ENCODE peak calls at places on chromosomes 13 and 19, in seven cellular contexts. One of them, this sample, is unnamed.

GRCh38 chr19:48713041-48713863 is 6.3 kb downstream of the MAMSTR start:
- DNase-seq in fibroblast of lung: peak
- DNase-seq in activated naive CD8-positive, alpha-beta T cell treated with anti-CD3 and anti-CD28 coated beads for 36 hours: no peak
- DNase-seq in HS-27A: no peak
- DNase-seq in uterus: no peak
- DNase-seq in M059J: no peak
- DNase-seq in EL: peak
- DNase-seq in this sample: peak

GRCh38 chr19:55686311-55687050 is 11.5 kb downstream of the EPN1 start:
- DNase-seq in fibroblast of lung: no peak
- DNase-seq in activated naive CD8-positive, alpha-beta T cell treated with anti-CD3 and anti-CD28 coated beads for 36 hours: no peak
- DNase-seq in HS-27A: no peak
- DNase-seq in uterus: no peak
- DNase-seq in M059J: no peak
- DNase-seq in EL: no peak
- DNase-seq in this sample: no peak

GRCh38 chr19:7460562-7460966 is 28.3 kb downstream of the PEX11G start:
- DNase-seq in fibroblast of lung: peak
- DNase-seq in activated naive CD8-positive, alpha-beta T cell treated with anti-CD3 and anti-CD28 coated beads for 36 hours: no peak
- DNase-seq in HS-27A: peak
- DNase-seq in uterus: no peak
- DNase-seq in M059J: peak
- DNase-seq in EL: peak
- DNase-seq in this sample: no peak

GRCh38 chr13:37690361-37690760 is 91.8 kb upstream of the POSTN start:
- DNase-seq in fibroblast of lung: no peak
- DNase-seq in activated naive CD8-positive, alpha-beta T cell treated with anti-CD3 and anti-CD28 coated beads for 36 hours: no peak
- DNase-seq in HS-27A: no peak
- DNase-seq in uterus: no peak
- DNase-seq in M059J: no peak
- DNase-seq in EL: no peak
- DNase-seq in this sample: no peak

GRCh38 chr13:64672751-64673150 is 2557.4 kb downstream of the PCDH9 start:
- DNase-seq in fibroblast of lung: no peak
- DNase-seq in activated naive CD8-positive, alpha-beta T cell treated with anti-CD3 and anti-CD28 coated beads for 36 hours: no peak
- DNase-seq in HS-27A: no peak
- DNase-seq in uterus: no peak
- DNase-seq in M059J: no peak
- DNase-seq in EL: no peak
- DNase-seq in this sample: no peak

GRCh38 chr19:7267792-7268736 is 26.1 kb downstream of the INSR start:
- DNase-seq in fibroblast of lung: no peak
- DNase-seq in activated naive CD8-positive, alpha-beta T cell treated with anti-CD3 and anti-CD28 coated beads for 36 hours: no peak
- DNase-seq in HS-27A: no peak
- DNase-seq in uterus: no peak
- DNase-seq in M059J: no peak
- DNase-seq in EL: no peak
- DNase-seq in this sample: no peak

GRCh38 chr13:114226088-114226487 is 8.6 kb upstream of the CDC16 start:
- DNase-seq in fibroblast of lung: no peak
- DNase-seq in activated naive CD8-positive, alpha-beta T cell treated with anti-CD3 and anti-CD28 coated beads for 36 hours: no peak
- DNase-seq in HS-27A: no peak
- DNase-seq in uterus: no peak
- DNase-seq in M059J: no peak
- DNase-seq in EL: no peak
- DNase-seq in this sample: no peak

GRCh38 chr19:31548941-31549340 is 199.7 kb upstream of the TSHZ3 start:
- DNase-seq in fibroblast of lung: peak
- DNase-seq in activated naive CD8-positive, alpha-beta T cell treated with anti-CD3 and anti-CD28 coated beads for 36 hours: no peak
- DNase-seq in HS-27A: peak
- DNase-seq in uterus: no peak
- DNase-seq in M059J: no peak
- DNase-seq in EL: peak
- DNase-seq in this sample: no peak

GRCh38 chr19:51692065-51692915 is 840 bp upstream of the SPACA6 start:
- DNase-seq in fibroblast of lung: no peak
- DNase-seq in activated naive CD8-positive, alpha-beta T cell treated with anti-CD3 and anti-CD28 coated beads for 36 hours: no peak
- DNase-seq in HS-27A: no peak
- DNase-seq in uterus: no peak
- DNase-seq in M059J: no peak
- DNase-seq in EL: no peak
- DNase-seq in this sample: peak

GRCh38 chr19:535017-535835 is 3.7 kb downstream of the CDC34 start:
- DNase-seq in fibroblast of lung: no peak
- DNase-seq in activated naive CD8-positive, alpha-beta T cell treated with anti-CD3 and anti-CD28 coated beads for 36 hours: no peak
- DNase-seq in HS-27A: no peak
- DNase-seq in uterus: no peak
- DNase-seq in M059J: peak
- DNase-seq in EL: no peak
- DNase-seq in this sample: no peak

GRCh38 chr19:14561832-14562351 is 10.0 kb downstream of the NDUFB7 start:
- DNase-seq in fibroblast of lung: peak
- DNase-seq in activated naive CD8-positive, alpha-beta T cell treated with anti-CD3 and anti-CD28 coated beads for 36 hours: no peak
- DNase-seq in HS-27A: no peak
- DNase-seq in uterus: no peak
- DNase-seq in M059J: peak
- DNase-seq in EL: no peak
- DNase-seq in this sample: peak

GRCh38 chr19:49513746-49514118 is 1.3 kb downstream of the FCGRT start:
- DNase-seq in fibroblast of lung: no peak
- DNase-seq in activated naive CD8-positive, alpha-beta T cell treated with anti-CD3 and anti-CD28 coated beads for 36 hours: no peak
- DNase-seq in HS-27A: no peak
- DNase-seq in uterus: no peak
- DNase-seq in M059J: no peak
- DNase-seq in EL: no peak
- DNase-seq in this sample: no peak

GRCh38 chr13:32080328-32080744 is 48.8 kb downstream of the FRY start:
- DNase-seq in fibroblast of lung: no peak
- DNase-seq in activated naive CD8-positive, alpha-beta T cell treated with anti-CD3 and anti-CD28 coated beads for 36 hours: no peak
- DNase-seq in HS-27A: no peak
- DNase-seq in uterus: no peak
- DNase-seq in M059J: no peak
- DNase-seq in EL: no peak
- DNase-seq in this sample: no peak

GRCh38 chr13:109330941-109331340 is 455.4 kb downstream of the IRS2 start:
- DNase-seq in fibroblast of lung: peak
- DNase-seq in activated naive CD8-positive, alpha-beta T cell treated with anti-CD3 and anti-CD28 coated beads for 36 hours: no peak
- DNase-seq in HS-27A: no peak
- DNase-seq in uterus: no peak
- DNase-seq in M059J: no peak
- DNase-seq in EL: peak
- DNase-seq in this sample: no peak

GRCh38 chr13:95224064-95224463 is 77.2 kb downstream of the ABCC4 start:
- DNase-seq in fibroblast of lung: no peak
- DNase-seq in activated naive CD8-positive, alpha-beta T cell treated with anti-CD3 and anti-CD28 coated beads for 36 hours: no peak
- DNase-seq in HS-27A: no peak
- DNase-seq in uterus: no peak
- DNase-seq in M059J: no peak
- DNase-seq in EL: no peak
- DNase-seq in this sample: no peak

GRCh38 chr13:59587030-59587429 is 576.7 kb downstream of the DIAPH3 start:
- DNase-seq in fibroblast of lung: no peak
- DNase-seq in activated naive CD8-positive, alpha-beta T cell treated with anti-CD3 and anti-CD28 coated beads for 36 hours: no peak
- DNase-seq in HS-27A: no peak
- DNase-seq in uterus: no peak
- DNase-seq in M059J: no peak
- DNase-seq in EL: no peak
- DNase-seq in this sample: no peak

GRCh38 chr19:2578391-2578826 is 102.5 kb downstream of the GADD45B start:
- DNase-seq in fibroblast of lung: peak
- DNase-seq in activated naive CD8-positive, alpha-beta T cell treated with anti-CD3 and anti-CD28 coated beads for 36 hours: no peak
- DNase-seq in HS-27A: peak
- DNase-seq in uterus: no peak
- DNase-seq in M059J: peak
- DNase-seq in EL: peak
- DNase-seq in this sample: no peak

GRCh38 chr13:80149757-80150156 is 191.2 kb downstream of the SPRY2 start:
- DNase-seq in fibroblast of lung: no peak
- DNase-seq in activated naive CD8-positive, alpha-beta T cell treated with anti-CD3 and anti-CD28 coated beads for 36 hours: no peak
- DNase-seq in HS-27A: no peak
- DNase-seq in uterus: no peak
- DNase-seq in M059J: no peak
- DNase-seq in EL: no peak
- DNase-seq in this sample: no peak

GRCh38 chr13:27171244-27171829 is at the start of gene USP12:
- DNase-seq in fibroblast of lung: peak
- DNase-seq in activated naive CD8-positive, alpha-beta T cell treated with anti-CD3 and anti-CD28 coated beads for 36 hours: peak
- DNase-seq in HS-27A: no peak
- DNase-seq in uterus: peak
- DNase-seq in M059J: no peak
- DNase-seq in EL: no peak
- DNase-seq in this sample: peak

GRCh38 chr19:18701250-18701608 is 17.7 kb downstream of the CRTC1 start:
- DNase-seq in fibroblast of lung: no peak
- DNase-seq in activated naive CD8-positive, alpha-beta T cell treated with anti-CD3 and anti-CD28 coated beads for 36 hours: no peak
- DNase-seq in HS-27A: no peak
- DNase-seq in uterus: no peak
- DNase-seq in M059J: no peak
- DNase-seq in EL: no peak
- DNase-seq in this sample: no peak

GRCh38 chr13:72120632-72121031 is 253.6 kb upstream of the DACH1 start:
- DNase-seq in fibroblast of lung: no peak
- DNase-seq in activated naive CD8-positive, alpha-beta T cell treated with anti-CD3 and anti-CD28 coated beads for 36 hours: no peak
- DNase-seq in HS-27A: no peak
- DNase-seq in uterus: no peak
- DNase-seq in M059J: no peak
- DNase-seq in EL: no peak
- DNase-seq in this sample: no peak

GRCh38 chr13:62643007-62643483 is 1227.4 kb upstream of the PCDH20 start:
- DNase-seq in fibroblast of lung: peak
- DNase-seq in activated naive CD8-positive, alpha-beta T cell treated with anti-CD3 and anti-CD28 coated beads for 36 hours: peak
- DNase-seq in HS-27A: peak
- DNase-seq in uterus: no peak
- DNase-seq in M059J: peak
- DNase-seq in EL: peak
- DNase-seq in this sample: no peak

GRCh38 chr13:24251525-24251924 is 57.9 kb upstream of the C1QTNF9 start:
- DNase-seq in fibroblast of lung: no peak
- DNase-seq in activated naive CD8-positive, alpha-beta T cell treated with anti-CD3 and anti-CD28 coated beads for 36 hours: peak
- DNase-seq in HS-27A: no peak
- DNase-seq in uterus: no peak
- DNase-seq in M059J: no peak
- DNase-seq in EL: no peak
- DNase-seq in this sample: no peak

This sample was measured in GM20000.